ENCODE peak calls at places on chromosomes 4 and X, in ten cellular contexts. T is fibroblast of lung, M is astrocyte, O is GM23338, L is A549, H is endodermal cell, C is upper lobe of left lung, W is pancreas, A is natural killer cell, B is neural progenitor cell. Y is an unnamed sample.

GRCh38 chrX:147763131-147763530 is 148.6 kb upstream of the FMR1 start:
- DNase-seq in T (no peak), M (no peak), O (no peak), L (no peak), H (no peak), C (no peak), W (no peak), A (no peak), B (no peak), Y (no peak)

GRCh38 chrX:10841579-10841978 is 221.2 kb upstream of the MID1 start:
- DNase-seq in T (peak; percentile 58), M (no peak), O (no peak), L (no peak), H (no peak), C (no peak), W (no peak), A (no peak), B (no peak), Y (no peak)

GRCh38 chr4:82797048-82797590 is 1.5 kb downstream of the SCD5 start:
- DNase-seq in T (no peak), M (no peak), O (peak; percentile 79), L (no peak), H (no peak), C (no peak), W (peak; percentile 58), A (no peak), B (peak; percentile 59), Y (peak; percentile 26)

GRCh38 chr4:102285831-102286230 is 59.5 kb downstream of the SLC39A8 start:
- DNase-seq in T (peak; percentile 26), M (no peak), O (no peak), L (no peak), H (no peak), C (no peak), W (no peak), A (no peak), B (no peak), Y (no peak)

GRCh38 chrX:3811331-3812311 is 98.2 kb upstream of the PRKX start:
- DNase-seq in T (peak; percentile 67), M (peak; percentile 22), O (peak; percentile 36), L (peak; percentile 40), H (peak; percentile 54), C (no peak), W (no peak), A (peak; percentile 16), B (peak; percentile 34), Y (peak; percentile 67)

GRCh38 chr4:7820031-7820825 is 119.4 kb downstream of the AFAP1 start:
- DNase-seq in T (no peak), M (no peak), O (no peak), L (no peak), H (no peak), C (no peak), W (no peak), A (no peak), B (no peak), Y (no peak)

GRCh38 chr4:141899541-141899940 is 263.2 kb downstream of the IL15 start:
- DNase-seq in T (no peak), M (no peak), O (no peak), L (no peak), H (no peak), C (no peak), W (no peak), A (no peak), B (no peak), Y (no peak)

GRCh38 chr4:174058846-174059245 is 224.6 kb downstream of the FBXO8 start:
- DNase-seq in T (peak; percentile 35), M (no peak), O (no peak), L (no peak), H (no peak), C (no peak), W (no peak), A (no peak), B (no peak), Y (no peak)

GRCh38 chrX:22538581-22538980 is 265.9 kb downstream of the CBLL2 start:
- DNase-seq in T (no peak), M (peak; percentile 18), O (no peak), L (no peak), H (no peak), C (no peak), W (no peak), A (no peak), B (no peak), Y (no peak)

GRCh38 chrX:153725039-153725831 is 579 bp downstream of the ABCD1 start:
- DNase-seq in T (no peak), M (no peak), O (peak; percentile 38), L (no peak), H (peak; percentile 65), C (peak; percentile 78), W (peak; percentile 65), A (peak; percentile 22), B (peak; percentile 24), Y (peak; percentile 63)

GRCh38 chr4:74934016-74934821 is 1.3 kb downstream of the PARM1 start:
- DNase-seq in T (peak; percentile 47), M (peak; percentile 9), O (peak; percentile 74), L (no peak), H (peak; percentile 75), C (peak; percentile 58), W (peak; percentile 83), A (no peak), B (peak; percentile 78), Y (peak; percentile 33)

GRCh38 chr4:11408569-11408968 is 20.1 kb downstream of the HS3ST1 start:
- DNase-seq in T (no peak), M (no peak), O (no peak), L (no peak), H (no peak), C (peak; percentile 2), W (no peak), A (no peak), B (no peak), Y (no peak)

GRCh38 chr4:122758033-122758432 is 25.5 kb downstream of the BBS12 start:
- DNase-seq in T (peak; percentile 68), M (no peak), O (peak; percentile 75), L (no peak), H (no peak), C (no peak), W (no peak), A (no peak), B (peak; percentile 30), Y (peak; percentile 22)

GRCh38 chrX:129769467-129770154 is 10.1 kb upstream of the SASH3 start:
- DNase-seq in T (no peak), M (no peak), O (no peak), L (no peak), H (no peak), C (no peak), W (no peak), A (no peak), B (peak; percentile 11), Y (peak; percentile 64)

GRCh38 chr4:56129431-56129861 is 180.7 kb downstream of the CEP135 start:
- DNase-seq in T (no peak), M (peak; percentile 31), O (peak; percentile 79), L (peak; percentile 0), H (peak; percentile 87), C (peak; percentile 6), W (no peak), A (no peak), B (peak; percentile 24), Y (no peak)

GRCh38 chr4:56123547-56123946 is 174.8 kb downstream of the CEP135 start:
- DNase-seq in T (no peak), M (no peak), O (no peak), L (no peak), H (no peak), C (no peak), W (no peak), A (no peak), B (no peak), Y (no peak)

GRCh38 chr4:56130609-56131150 is 181.9 kb downstream of the CEP135 start:
- DNase-seq in T (no peak), M (peak; percentile 57), O (no peak), L (no peak), H (no peak), C (no peak), W (no peak), A (no peak), B (no peak), Y (no peak)

GRCh38 chr4:56128231-56128630 is 179.5 kb downstream of the CEP135 start:
- DNase-seq in T (peak; percentile 76), M (peak; percentile 84), O (no peak), L (no peak), H (no peak), C (no peak), W (no peak), A (no peak), B (no peak), Y (no peak)

DNA sequence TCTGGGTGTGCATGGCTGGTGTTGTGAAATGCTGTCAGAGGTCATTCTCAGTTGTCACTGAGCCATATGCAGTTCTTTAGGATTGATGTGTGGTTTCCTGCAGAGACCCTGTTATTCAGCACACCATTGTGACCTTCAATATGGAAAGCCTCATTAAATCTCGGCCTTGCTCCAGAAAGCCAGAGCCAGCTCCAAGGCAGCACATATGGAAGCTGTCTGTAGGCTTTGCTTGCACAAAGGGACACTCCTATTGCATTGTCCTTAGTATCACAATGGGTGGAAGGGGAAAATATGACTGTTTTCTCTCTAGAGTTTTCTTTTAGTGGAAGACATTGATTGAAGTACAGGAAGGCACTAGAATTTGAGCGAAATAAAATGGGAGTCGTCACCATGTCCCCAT is 179.0 kb downstream of the CEP135 start:
- DNase-seq in T (peak; percentile 64), M (peak; percentile 22), O (no peak), L (no peak), H (no peak), C (no peak), W (no peak), A (no peak), B (peak; percentile 13), Y (no peak)
- TF ChIP-seq CTCF in T (no peak), M (no peak), O (no peak), L (no peak), H (no peak), C (no peak), W (no peak), A (no peak), B (no peak), Y (no peak)

GRCh38 chr4:27176400-27176799 is 315.8 kb downstream of the STIM2 start:
- DNase-seq in T (peak; percentile 12), M (peak; percentile 49), O (peak; percentile 66), L (no peak), H (peak; percentile 77), C (no peak), W (no peak), A (no peak), B (peak; percentile 73), Y (no peak)
- TF ChIP-seq CTCF in T (peak; percentile 6), M (peak; percentile 51), O (peak; percentile 89), L (no peak), H (peak; percentile 79), C (no peak), W (no peak), A (no peak), B (peak; percentile 74), Y (peak; percentile 36)

DNA sequence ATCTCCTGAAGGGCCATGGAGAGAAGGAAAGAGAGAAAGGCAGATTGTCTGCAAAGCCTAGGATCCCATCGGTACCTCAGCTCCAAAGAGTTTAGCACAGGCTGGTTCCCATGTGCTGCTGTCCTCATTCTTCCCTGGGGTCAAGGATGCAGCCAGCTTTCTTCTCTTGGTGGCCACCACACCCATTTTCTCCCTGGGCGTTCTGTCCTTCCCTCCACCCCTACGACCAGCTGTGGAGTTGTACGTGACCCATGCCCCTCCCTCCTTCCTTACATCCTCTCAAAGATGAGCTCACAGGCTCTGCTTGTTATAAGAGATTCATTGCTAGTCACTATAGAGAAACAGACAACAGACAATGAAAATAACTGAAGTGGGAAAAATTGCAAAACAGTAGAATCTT is 74.0 kb upstream of the KLF3 start:
- DNase-seq in T (no peak), M (no peak), O (no peak), L (no peak), H (no peak), C (no peak), W (no peak), A (no peak), B (no peak), Y (no peak)
- TF ChIP-seq CTCF in T (no peak), M (no peak), O (no peak), L (no peak), H (no peak), C (no peak), W (no peak), A (no peak), B (no peak), Y (no peak)

GRCh38 chr4:77003400-77003799 is 53.8 kb downstream of the SEPTIN11 start:
- DNase-seq in T (no peak), M (no peak), O (no peak), L (no peak), H (no peak), C (no peak), W (no peak), A (no peak), B (no peak), Y (no peak)
- TF ChIP-seq CTCF in T (no peak), M (no peak), O (no peak), L (no peak), H (no peak), C (no peak), W (no peak), A (no peak), B (no peak), Y (no peak)

Y was measured in GM13977.